ENCODE peak calls at places on chromosomes 16 and 17, in six cellular contexts. One of them, this sample, is unnamed.

GRCh38 chr17:75490173-75490743 is 25.1 kb downstream of the CASKIN2 start:
- DNase-seq in transverse colon: peak
- DNase-seq in activated CD8-positive, alpha-beta memory T cell treated with anti-CD3 and anti-CD28 coated beads for 1 hour: no peak
- DNase-seq in activated CD4-positive, alpha-beta T cell treated with anti-CD3 and anti-CD28 coated beads for 24 hours: no peak
- DNase-seq in naive thymus-derived CD4-positive, alpha-beta T cell: no peak
- DNase-seq in activated T-cell treated with anti-CD3 and anti-CD28 coated beads for 1 hour: no peak
- DNase-seq in this sample: no peak

GRCh38 chr17:17513626-17514025 is 17.4 kb upstream of the RASD1 start:
- DNase-seq in activated T-cell treated with anti-CD3 and anti-CD28 coated beads for 1 hour: no peak
- DNase-seq in activated CD4-positive, alpha-beta T cell treated with anti-CD3 and anti-CD28 coated beads for 24 hours: no peak
- DNase-seq in naive thymus-derived CD4-positive, alpha-beta T cell: no peak
- DNase-seq in transverse colon: no peak
- DNase-seq in activated CD8-positive, alpha-beta memory T cell treated with anti-CD3 and anti-CD28 coated beads for 1 hour: no peak
- DNase-seq in this sample: no peak

GRCh38 chr17:14784997-14785696 is 480.0 kb downstream of the PMP22 start:
- DNase-seq in transverse colon: no peak
- DNase-seq in naive thymus-derived CD4-positive, alpha-beta T cell: peak
- DNase-seq in activated T-cell treated with anti-CD3 and anti-CD28 coated beads for 1 hour: peak
- DNase-seq in activated CD8-positive, alpha-beta memory T cell treated with anti-CD3 and anti-CD28 coated beads for 1 hour: peak
- DNase-seq in activated CD4-positive, alpha-beta T cell treated with anti-CD3 and anti-CD28 coated beads for 24 hours: no peak
- DNase-seq in this sample: no peak

GRCh38 chr17:37802712-37803416 is 58.0 kb upstream of the HNF1B start:
- DNase-seq in activated T-cell treated with anti-CD3 and anti-CD28 coated beads for 1 hour: no peak
- DNase-seq in naive thymus-derived CD4-positive, alpha-beta T cell: no peak
- DNase-seq in activated CD8-positive, alpha-beta memory T cell treated with anti-CD3 and anti-CD28 coated beads for 1 hour: no peak
- DNase-seq in activated CD4-positive, alpha-beta T cell treated with anti-CD3 and anti-CD28 coated beads for 24 hours: no peak
- DNase-seq in transverse colon: no peak
- DNase-seq in this sample: no peak

GRCh38 chr17:9729034-9729650 is 62.2 kb downstream of the DHRS7C start:
- DNase-seq in transverse colon: no peak
- DNase-seq in activated CD4-positive, alpha-beta T cell treated with anti-CD3 and anti-CD28 coated beads for 24 hours: no peak
- DNase-seq in naive thymus-derived CD4-positive, alpha-beta T cell: no peak
- DNase-seq in activated CD8-positive, alpha-beta memory T cell treated with anti-CD3 and anti-CD28 coated beads for 1 hour: no peak
- DNase-seq in activated T-cell treated with anti-CD3 and anti-CD28 coated beads for 1 hour: no peak
- DNase-seq in this sample: peak

GRCh38 chr17:80940171-80941123 is 51.2 kb upstream of the CHMP6 start:
- DNase-seq in activated T-cell treated with anti-CD3 and anti-CD28 coated beads for 1 hour: no peak
- DNase-seq in activated CD4-positive, alpha-beta T cell treated with anti-CD3 and anti-CD28 coated beads for 24 hours: no peak
- DNase-seq in naive thymus-derived CD4-positive, alpha-beta T cell: no peak
- DNase-seq in transverse colon: no peak
- DNase-seq in activated CD8-positive, alpha-beta memory T cell treated with anti-CD3 and anti-CD28 coated beads for 1 hour: no peak
- DNase-seq in this sample: no peak

GRCh38 chr17:1312261-1312870 is 32.9 kb downstream of the TRARG1 start:
- DNase-seq in activated T-cell treated with anti-CD3 and anti-CD28 coated beads for 1 hour: no peak
- DNase-seq in activated CD8-positive, alpha-beta memory T cell treated with anti-CD3 and anti-CD28 coated beads for 1 hour: no peak
- DNase-seq in activated CD4-positive, alpha-beta T cell treated with anti-CD3 and anti-CD28 coated beads for 24 hours: no peak
- DNase-seq in transverse colon: no peak
- DNase-seq in naive thymus-derived CD4-positive, alpha-beta T cell: no peak
- DNase-seq in this sample: no peak

GRCh38 chr17:6702567-6703215 is 10.5 kb downstream of the SLC13A5 start:
- DNase-seq in activated CD4-positive, alpha-beta T cell treated with anti-CD3 and anti-CD28 coated beads for 24 hours: no peak
- DNase-seq in transverse colon: no peak
- DNase-seq in activated CD8-positive, alpha-beta memory T cell treated with anti-CD3 and anti-CD28 coated beads for 1 hour: no peak
- DNase-seq in naive thymus-derived CD4-positive, alpha-beta T cell: no peak
- DNase-seq in activated T-cell treated with anti-CD3 and anti-CD28 coated beads for 1 hour: no peak
- DNase-seq in this sample: no peak

GRCh38 chr17:41885733-41886132 is 20.5 kb upstream of the KLHL11 start:
- DNase-seq in activated CD8-positive, alpha-beta memory T cell treated with anti-CD3 and anti-CD28 coated beads for 1 hour: no peak
- DNase-seq in naive thymus-derived CD4-positive, alpha-beta T cell: no peak
- DNase-seq in activated T-cell treated with anti-CD3 and anti-CD28 coated beads for 1 hour: no peak
- DNase-seq in activated CD4-positive, alpha-beta T cell treated with anti-CD3 and anti-CD28 coated beads for 24 hours: no peak
- DNase-seq in transverse colon: no peak
- DNase-seq in this sample: no peak

GRCh38 chr17:77666881-77667395 is 291.6 kb upstream of the TNRC6C start:
- DNase-seq in transverse colon: peak
- DNase-seq in naive thymus-derived CD4-positive, alpha-beta T cell: peak
- DNase-seq in activated T-cell treated with anti-CD3 and anti-CD28 coated beads for 1 hour: peak
- DNase-seq in activated CD8-positive, alpha-beta memory T cell treated with anti-CD3 and anti-CD28 coated beads for 1 hour: no peak
- DNase-seq in activated CD4-positive, alpha-beta T cell treated with anti-CD3 and anti-CD28 coated beads for 24 hours: peak
- DNase-seq in this sample: no peak

GRCh38 chr16:76293980-76294690 is 16.9 kb downstream of the CNTNAP4 start:
- DNase-seq in transverse colon: no peak
- DNase-seq in activated T-cell treated with anti-CD3 and anti-CD28 coated beads for 1 hour: no peak
- DNase-seq in activated CD8-positive, alpha-beta memory T cell treated with anti-CD3 and anti-CD28 coated beads for 1 hour: no peak
- DNase-seq in naive thymus-derived CD4-positive, alpha-beta T cell: no peak
- DNase-seq in activated CD4-positive, alpha-beta T cell treated with anti-CD3 and anti-CD28 coated beads for 24 hours: no peak
- DNase-seq in this sample: no peak

GRCh38 chr17:77861981-77862645 is 96.4 kb upstream of the TNRC6C start:
- DNase-seq in naive thymus-derived CD4-positive, alpha-beta T cell: no peak
- DNase-seq in transverse colon: no peak
- DNase-seq in activated T-cell treated with anti-CD3 and anti-CD28 coated beads for 1 hour: no peak
- DNase-seq in activated CD8-positive, alpha-beta memory T cell treated with anti-CD3 and anti-CD28 coated beads for 1 hour: no peak
- DNase-seq in activated CD4-positive, alpha-beta T cell treated with anti-CD3 and anti-CD28 coated beads for 24 hours: no peak
- DNase-seq in this sample: no peak

GRCh38 chr17:16940116-16940881 is 31.6 kb downstream of the TNFRSF13B start:
- DNase-seq in transverse colon: no peak
- DNase-seq in activated T-cell treated with anti-CD3 and anti-CD28 coated beads for 1 hour: no peak
- DNase-seq in activated CD8-positive, alpha-beta memory T cell treated with anti-CD3 and anti-CD28 coated beads for 1 hour: no peak
- DNase-seq in naive thymus-derived CD4-positive, alpha-beta T cell: no peak
- DNase-seq in activated CD4-positive, alpha-beta T cell treated with anti-CD3 and anti-CD28 coated beads for 24 hours: no peak
- DNase-seq in this sample: no peak

GRCh38 chr17:16915752-16916556 is 56.0 kb downstream of the TNFRSF13B start:
- DNase-seq in transverse colon: peak
- DNase-seq in activated T-cell treated with anti-CD3 and anti-CD28 coated beads for 1 hour: no peak
- DNase-seq in activated CD8-positive, alpha-beta memory T cell treated with anti-CD3 and anti-CD28 coated beads for 1 hour: no peak
- DNase-seq in naive thymus-derived CD4-positive, alpha-beta T cell: no peak
- DNase-seq in activated CD4-positive, alpha-beta T cell treated with anti-CD3 and anti-CD28 coated beads for 24 hours: peak
- DNase-seq in this sample: peak